ENCODE peak calls at places on chromosome 15, in six cellular contexts. Q is adrenal gland, E is mucosa of descending colon, S is colonic mucosa, I is GM23338, K is fibroblast of lung. M is an unnamed sample. For H3K4me1, the result is how much of the 10 kb centered on the place peaks cover.

GRCh38 chr15:101773496-101774100 is 29.7 kb upstream of the OR4F6 start:
- DNase-seq in Q (no peak), E (peak), S (no peak), I (peak), K (no peak), M (peak)

GRCh38 chr15:81411969-81412633 is 38.1 kb upstream of the TMC3 start:
- DNase-seq in Q (no peak), E (no peak), S (no peak), I (no peak), K (no peak), M (no peak)

GRCh38 chr15:69792823-69793222 is 304.9 kb downstream of the TLE3 start:
- DNase-seq in Q (no peak), E (no peak), S (no peak), I (no peak), K (no peak), M (no peak)

GRCh38 chr15:74423443-74424257 is 10.1 kb downstream of the SEMA7A start:
- DNase-seq in Q (no peak), E (no peak), S (no peak), I (no peak), K (no peak), M (no peak)

GRCh38 chr15:101255615-101256350 is 3.9 kb upstream of the CHSY1 start:
- DNase-seq in Q (peak), E (no peak), S (no peak), I (no peak), K (peak), M (no peak)

GRCh38 chr15:63256433-63256884 is 20.9 kb upstream of the APH1B start:
- DNase-seq in Q (no peak), E (no peak), S (no peak), I (peak), K (peak), M (no peak)

GRCh38 chr15:47431501-47431900 is 285.8 kb upstream of the SEMA6D start:
- DNase-seq in Q (no peak), E (no peak), S (no peak), I (no peak), K (peak), M (no peak)

GRCh38 chr15:89113263-89113662 is 25.0 kb downstream of the ABHD2 start:
- DNase-seq in Q (no peak), E (no peak), S (no peak), I (no peak), K (no peak), M (no peak)

GRCh38 chr15:65305144-65305758 is 774 bp downstream of the RNU5B-1 start:
- DNase-seq in Q (no peak), E (no peak), S (no peak), I (no peak), K (no peak), M (no peak)

GRCh38 chr15:48177383-48177874 is 666 bp downstream of the MYEF2 start:
- DNase-seq in Q (peak), E (peak), S (no peak), I (peak), K (peak), M (peak)

GRCh38 chr15:83046558-83047127 is 20.4 kb downstream of the BTBD1 start:
- DNase-seq in Q (no peak), E (no peak), S (no peak), I (no peak), K (peak), M (no peak)

GRCh38 chr15:86203462-86203861 is 123.8 kb downstream of the AGBL1 start:
- DNase-seq in Q (no peak), E (no peak), S (no peak), I (no peak), K (no peak), M (no peak)

GRCh38 chr15:60536951-60537350 is 58.0 kb upstream of the ICE2 start:
- DNase-seq in Q (no peak), E (no peak), S (no peak), I (no peak), K (no peak), M (no peak)

GRCh38 chr15:60539881-60540613 is 61.1 kb upstream of the ICE2 start:
- DNase-seq in Q (no peak), E (no peak), S (no peak), I (no peak), K (no peak), M (peak)

GRCh38 chr15:60536314-60536713 is 57.4 kb upstream of the ICE2 start:
- DNase-seq in Q (no peak), E (no peak), S (no peak), I (no peak), K (no peak), M (no peak)

GRCh38 chr15:60539017-60539416 is 60.1 kb upstream of the ICE2 start:
- DNase-seq in Q (no peak), E (no peak), S (no peak), I (no peak), K (no peak), M (no peak)

GRCh38 chr15:60538129-60538528 is 59.2 kb upstream of the ICE2 start:
- DNase-seq in Q (no peak), E (no peak), S (no peak), I (no peak), K (no peak), M (no peak)
- H3K4me1 ChIP-seq in Q (half or more), E (under half), S (under half), I (under half), K (under half), M (half or more)

GRCh38 chr15:55084673-55085072 is 112.1 kb downstream of the RSL24D1 start:
- DNase-seq in Q (no peak), E (no peak), S (no peak), I (no peak), K (no peak), M (no peak)

GRCh38 chr15:55088207-55088606 is 108.5 kb downstream of the RSL24D1 start:
- DNase-seq in Q (no peak), E (no peak), S (no peak), I (no peak), K (no peak), M (no peak)

GRCh38 chr15:55084216-55084615 is 112.5 kb downstream of the RSL24D1 start:
- DNase-seq in Q (no peak), E (no peak), S (no peak), I (no peak), K (no peak), M (no peak)
- H3K4me1 ChIP-seq in Q (under half), E (under half), S (under half), I (under half), K (under half), M (under half)

GRCh38 chr15:66884661-66885237 is 180.7 kb upstream of the SMAD3 start:
- DNase-seq in Q (no peak), E (no peak), S (peak), I (no peak), K (no peak), M (no peak)
- H3K4me1 ChIP-seq in Q (under half), E (under half), S (under half), I (under half), K (under half), M (under half)

GRCh38 chr15:43795997-43796396 is 3.9 kb downstream of the SERF2 start:
- DNase-seq in Q (no peak), E (no peak), S (no peak), I (peak), K (no peak), M (no peak)
- H3K4me1 ChIP-seq in Q (half or more), E (half or more), S (under half), I (under half), K (under half), M (under half)